ENCODE peak calls at places on chromosomes 12 and 14, in ten cellular contexts. N is AG09309; K is lower lobe of right lung; X is ACHN; I is stimulated activated CD8-positive, alpha-beta memory T cell treated with anti-CD3 and anti-CD28 coated beads, Interleukin-7, amount 100 ng/mL, for 48 hours; Z is T-helper 2 cell; T is lung; S is T-helper 17 cell; B is hypothalamus; W is ELR. M is an unnamed sample.

GRCh38 chr12:127588224-127588623 is 678.7 kb upstream of the TMEM132C start:
- DNase-seq in N (peak; percentile 96), K (no peak), X (no peak), I (no peak), Z (no peak), T (no peak), S (no peak), B (no peak), W (peak; percentile 88), M (no peak)

GRCh38 chr12:14554281-14555008 is 13.2 kb downstream of the PLBD1 start:
- DNase-seq in N (no peak), K (peak; percentile 94), X (no peak), I (no peak), Z (no peak), T (peak; percentile 87), S (no peak), B (no peak), W (no peak), M (peak; percentile 90)

GRCh38 chr14:55146425-55146824 is 17.4 kb downstream of the LGALS3 start:
- DNase-seq in N (no peak), K (no peak), X (no peak), I (no peak), Z (no peak), T (no peak), S (no peak), B (no peak), W (no peak), M (no peak)

GRCh38 chr14:71143391-71144290 is 236.4 kb downstream of the PCNX1 start:
- DNase-seq in N (no peak), K (no peak), X (no peak), I (no peak), Z (no peak), T (no peak), S (no peak), B (no peak), W (peak; percentile 97), M (peak; percentile 89)

GRCh38 chr12:32107376-32108267 is 975 bp downstream of the BICD1 start:
- DNase-seq in N (no peak), K (no peak), X (peak; percentile 79), I (peak; percentile 7), Z (no peak), T (no peak), S (no peak), B (no peak), W (peak; percentile 86), M (peak; percentile 73)

GRCh38 chr14:89027097-89027740 is 202.8 kb downstream of the TTC8 start:
- DNase-seq in N (no peak), K (peak; percentile 69), X (peak; percentile 47), I (peak; percentile 38), Z (peak; percentile 40), T (peak; percentile 43), S (peak; percentile 50), B (no peak), W (peak; percentile 50), M (peak; percentile 50)

GRCh38 chr12:51631591-51631990 is 40.6 kb downstream of the SCN8A start:
- DNase-seq in N (no peak), K (no peak), X (peak; percentile 67), I (no peak), Z (no peak), T (no peak), S (no peak), B (no peak), W (peak; percentile 87), M (peak; percentile 64)

GRCh38 chr14:55581011-55581806 is 1.2 kb downstream of the KTN1 start:
- DNase-seq in N (no peak), K (peak; percentile 62), X (peak; percentile 52), I (peak; percentile 25), Z (peak; percentile 20), T (peak; percentile 34), S (peak; percentile 34), B (no peak), W (peak; percentile 70), M (peak; percentile 59)

GRCh38 chr14:61132894-61133293 is 148.2 kb downstream of the TMEM30B start:
- DNase-seq in N (no peak), K (no peak), X (no peak), I (no peak), Z (no peak), T (no peak), S (no peak), B (no peak), W (no peak), M (no peak)